ENCODE peak calls at places on chromosomes 1 and 21, in nine cellular contexts. One of them, this sample, is unnamed.

GRCh38 chr1:7583291-7584096 is 187.6 kb upstream of the VAMP3 start:
- DNase-seq in fibroblast of the aortic adventitia: no peak
- DNase-seq in fibroblast of pulmonary artery: no peak
- DNase-seq in neural progenitor cell: peak
- DNase-seq in CD8-positive, alpha-beta T cell: no peak
- DNase-seq in stomach: no peak
- DNase-seq in left lung: no peak
- DNase-seq in fibroblast of mammary gland: no peak
- DNase-seq in lower lobe of right lung: peak
- DNase-seq in this sample: no peak

GRCh38 chr1:3351300-3352083 is 103.0 kb upstream of the ARHGEF16 start:
- DNase-seq in fibroblast of pulmonary artery: no peak
- DNase-seq in fibroblast of mammary gland: no peak
- DNase-seq in lower lobe of right lung: no peak
- DNase-seq in left lung: no peak
- DNase-seq in neural progenitor cell: peak
- DNase-seq in CD8-positive, alpha-beta T cell: no peak
- DNase-seq in stomach: no peak
- DNase-seq in fibroblast of the aortic adventitia: no peak
- DNase-seq in this sample: no peak

GRCh38 chr1:6675936-6676335 is 25.7 kb downstream of the DNAJC11 start:
- DNase-seq in lower lobe of right lung: no peak
- DNase-seq in CD8-positive, alpha-beta T cell: no peak
- DNase-seq in left lung: no peak
- DNase-seq in fibroblast of the aortic adventitia: no peak
- DNase-seq in neural progenitor cell: no peak
- DNase-seq in stomach: no peak
- DNase-seq in fibroblast of pulmonary artery: no peak
- DNase-seq in fibroblast of mammary gland: no peak
- DNase-seq in this sample: no peak

GRCh38 chr21:31397939-31398338 is 53.9 kb upstream of the TIAM1 start:
- DNase-seq in lower lobe of right lung: no peak
- DNase-seq in left lung: no peak
- DNase-seq in fibroblast of mammary gland: no peak
- DNase-seq in stomach: no peak
- DNase-seq in fibroblast of pulmonary artery: no peak
- DNase-seq in fibroblast of the aortic adventitia: no peak
- DNase-seq in neural progenitor cell: peak
- DNase-seq in CD8-positive, alpha-beta T cell: no peak
- DNase-seq in this sample: no peak

GRCh38 chr1:64471724-64472276 is 1.9 kb downstream of the CACHD1 start:
- DNase-seq in left lung: no peak
- DNase-seq in stomach: no peak
- DNase-seq in neural progenitor cell: peak
- DNase-seq in lower lobe of right lung: no peak
- DNase-seq in fibroblast of pulmonary artery: peak
- DNase-seq in fibroblast of mammary gland: peak
- DNase-seq in fibroblast of the aortic adventitia: no peak
- DNase-seq in CD8-positive, alpha-beta T cell: no peak
- DNase-seq in this sample: no peak

GRCh38 chr1:244730153-244730933 is 77.4 kb downstream of the DESI2 start:
- DNase-seq in stomach: peak
- DNase-seq in fibroblast of pulmonary artery: peak
- DNase-seq in left lung: peak
- DNase-seq in fibroblast of the aortic adventitia: peak
- DNase-seq in lower lobe of right lung: peak
- DNase-seq in CD8-positive, alpha-beta T cell: no peak
- DNase-seq in fibroblast of mammary gland: peak
- DNase-seq in neural progenitor cell: peak
- DNase-seq in this sample: peak

GRCh38 chr21:15199414-15199813 is 134.6 kb upstream of the NRIP1 start:
- DNase-seq in stomach: no peak
- DNase-seq in fibroblast of the aortic adventitia: no peak
- DNase-seq in lower lobe of right lung: no peak
- DNase-seq in fibroblast of pulmonary artery: no peak
- DNase-seq in fibroblast of mammary gland: no peak
- DNase-seq in left lung: no peak
- DNase-seq in CD8-positive, alpha-beta T cell: no peak
- DNase-seq in neural progenitor cell: peak
- DNase-seq in this sample: no peak

GRCh38 chr1:156608981-156609380 is 7.7 kb upstream of the GPATCH4 start:
- DNase-seq in CD8-positive, alpha-beta T cell: peak
- DNase-seq in lower lobe of right lung: no peak
- DNase-seq in fibroblast of the aortic adventitia: no peak
- DNase-seq in fibroblast of pulmonary artery: no peak
- DNase-seq in stomach: peak
- DNase-seq in neural progenitor cell: peak
- DNase-seq in left lung: no peak
- DNase-seq in fibroblast of mammary gland: peak
- DNase-seq in this sample: no peak

GRCh38 chr1:51170342-51170741 is 65.7 kb upstream of the RNF11 start:
- DNase-seq in left lung: no peak
- DNase-seq in stomach: no peak
- DNase-seq in fibroblast of pulmonary artery: peak
- DNase-seq in fibroblast of the aortic adventitia: peak
- DNase-seq in lower lobe of right lung: no peak
- DNase-seq in fibroblast of mammary gland: peak
- DNase-seq in neural progenitor cell: no peak
- DNase-seq in CD8-positive, alpha-beta T cell: no peak
- DNase-seq in this sample: no peak

GRCh38 chr1:166307261-166308188 is 140.7 kb upstream of the FAM78B start:
- DNase-seq in fibroblast of the aortic adventitia: no peak
- DNase-seq in fibroblast of mammary gland: no peak
- DNase-seq in CD8-positive, alpha-beta T cell: no peak
- DNase-seq in neural progenitor cell: no peak
- DNase-seq in lower lobe of right lung: no peak
- DNase-seq in stomach: no peak
- DNase-seq in left lung: no peak
- DNase-seq in fibroblast of pulmonary artery: no peak
- DNase-seq in this sample: peak

GRCh38 chr1:156963621-156964020 is 43.2 kb downstream of the LRRC71 start:
- DNase-seq in stomach: no peak
- DNase-seq in left lung: peak
- DNase-seq in fibroblast of mammary gland: no peak
- DNase-seq in fibroblast of pulmonary artery: no peak
- DNase-seq in fibroblast of the aortic adventitia: no peak
- DNase-seq in CD8-positive, alpha-beta T cell: peak
- DNase-seq in lower lobe of right lung: peak
- DNase-seq in neural progenitor cell: no peak
- DNase-seq in this sample: no peak

GRCh38 chr1:182210417-182210816 is 148.9 kb upstream of the ZNF648 start:
- DNase-seq in lower lobe of right lung: no peak
- DNase-seq in fibroblast of mammary gland: no peak
- DNase-seq in fibroblast of pulmonary artery: no peak
- DNase-seq in fibroblast of the aortic adventitia: no peak
- DNase-seq in CD8-positive, alpha-beta T cell: no peak
- DNase-seq in stomach: no peak
- DNase-seq in neural progenitor cell: no peak
- DNase-seq in left lung: no peak
- DNase-seq in this sample: no peak

GRCh38 chr1:182211364-182211763 is 149.9 kb upstream of the ZNF648 start:
- DNase-seq in lower lobe of right lung: no peak
- DNase-seq in fibroblast of the aortic adventitia: no peak
- DNase-seq in fibroblast of mammary gland: no peak
- DNase-seq in left lung: no peak
- DNase-seq in stomach: no peak
- DNase-seq in fibroblast of pulmonary artery: no peak
- DNase-seq in neural progenitor cell: no peak
- DNase-seq in CD8-positive, alpha-beta T cell: no peak
- DNase-seq in this sample: no peak

GRCh38 chr1:182215797-182216196 is 154.3 kb upstream of the ZNF648 start:
- DNase-seq in CD8-positive, alpha-beta T cell: no peak
- DNase-seq in neural progenitor cell: no peak
- DNase-seq in left lung: no peak
- DNase-seq in fibroblast of mammary gland: peak
- DNase-seq in lower lobe of right lung: no peak
- DNase-seq in fibroblast of pulmonary artery: no peak
- DNase-seq in stomach: no peak
- DNase-seq in fibroblast of the aortic adventitia: no peak
- DNase-seq in this sample: no peak

GRCh38 chr1:182217071-182217470 is 155.6 kb upstream of the ZNF648 start:
- DNase-seq in neural progenitor cell: no peak
- DNase-seq in fibroblast of pulmonary artery: no peak
- DNase-seq in lower lobe of right lung: no peak
- DNase-seq in fibroblast of the aortic adventitia: no peak
- DNase-seq in CD8-positive, alpha-beta T cell: no peak
- DNase-seq in left lung: no peak
- DNase-seq in fibroblast of mammary gland: peak
- DNase-seq in stomach: no peak
- DNase-seq in this sample: no peak

DNA sequence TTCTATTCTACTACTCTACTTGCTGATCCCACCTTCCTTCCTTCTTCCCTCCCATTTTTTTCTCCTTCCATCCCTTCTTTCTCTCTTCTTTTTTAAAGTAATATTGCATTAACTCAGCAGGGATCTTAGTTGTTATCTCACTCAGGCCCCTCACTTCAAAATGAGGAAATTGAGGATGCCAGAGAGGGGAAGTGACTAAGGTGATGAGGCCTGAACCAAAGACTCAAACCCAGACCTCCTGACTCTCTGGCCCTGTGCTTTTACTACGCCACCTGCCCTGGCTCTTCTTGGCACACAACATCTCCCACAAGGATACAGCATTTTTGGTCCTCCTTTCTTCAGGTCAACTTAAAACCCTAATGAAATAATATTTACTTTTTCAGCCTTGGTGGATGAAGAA is 151.7 kb upstream of the ZNF648 start:
- DNase-seq in fibroblast of the aortic adventitia: no peak
- DNase-seq in fibroblast of pulmonary artery: no peak
- DNase-seq in stomach: no peak
- DNase-seq in CD8-positive, alpha-beta T cell: no peak
- DNase-seq in lower lobe of right lung: no peak
- DNase-seq in fibroblast of mammary gland: no peak
- DNase-seq in left lung: no peak
- DNase-seq in neural progenitor cell: no peak
- DNase-seq in this sample: no peak
- H3K4me3 ChIP-seq in fibroblast of the aortic adventitia: no peak
- H3K4me3 ChIP-seq in fibroblast of pulmonary artery: no peak
- H3K4me3 ChIP-seq in stomach: no peak
- H3K4me3 ChIP-seq in CD8-positive, alpha-beta T cell: no peak
- H3K4me3 ChIP-seq in lower lobe of right lung: no peak
- H3K4me3 ChIP-seq in fibroblast of mammary gland: no peak
- H3K4me3 ChIP-seq in left lung: no peak
- H3K4me3 ChIP-seq in neural progenitor cell: no peak
- H3K4me3 ChIP-seq in this sample: no peak

DNA sequence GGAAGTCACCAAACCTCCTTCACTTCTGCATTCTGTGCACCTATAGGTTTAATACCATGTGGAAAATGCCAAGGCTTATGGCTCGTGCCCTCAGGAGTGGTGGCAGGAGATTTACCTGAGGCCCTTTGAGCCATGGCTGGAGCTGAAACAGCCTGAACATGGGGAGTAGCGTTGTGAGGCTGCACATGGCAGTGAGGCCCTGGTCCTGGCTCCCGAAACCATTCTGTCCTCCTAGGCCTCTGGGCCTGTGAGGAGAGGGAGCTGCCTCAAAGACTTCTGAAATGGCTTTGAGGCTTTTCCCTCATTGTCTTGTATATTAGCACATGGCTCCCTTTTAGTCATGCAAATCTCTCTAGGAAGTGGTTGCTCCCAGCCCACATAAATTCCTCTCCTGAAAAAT is 20.6 kb downstream of the PTGFR start:
- DNase-seq in stomach: no peak
- DNase-seq in lower lobe of right lung: no peak
- DNase-seq in fibroblast of mammary gland: no peak
- DNase-seq in neural progenitor cell: no peak
- DNase-seq in left lung: no peak
- DNase-seq in fibroblast of pulmonary artery: no peak
- DNase-seq in fibroblast of the aortic adventitia: no peak
- DNase-seq in CD8-positive, alpha-beta T cell: no peak
- DNase-seq in this sample: no peak
- H3K4me3 ChIP-seq in stomach: no peak
- H3K4me3 ChIP-seq in lower lobe of right lung: no peak
- H3K4me3 ChIP-seq in fibroblast of mammary gland: no peak
- H3K4me3 ChIP-seq in neural progenitor cell: no peak
- H3K4me3 ChIP-seq in left lung: no peak
- H3K4me3 ChIP-seq in fibroblast of pulmonary artery: no peak
- H3K4me3 ChIP-seq in fibroblast of the aortic adventitia: no peak
- H3K4me3 ChIP-seq in CD8-positive, alpha-beta T cell: no peak
- H3K4me3 ChIP-seq in this sample: no peak

DNA sequence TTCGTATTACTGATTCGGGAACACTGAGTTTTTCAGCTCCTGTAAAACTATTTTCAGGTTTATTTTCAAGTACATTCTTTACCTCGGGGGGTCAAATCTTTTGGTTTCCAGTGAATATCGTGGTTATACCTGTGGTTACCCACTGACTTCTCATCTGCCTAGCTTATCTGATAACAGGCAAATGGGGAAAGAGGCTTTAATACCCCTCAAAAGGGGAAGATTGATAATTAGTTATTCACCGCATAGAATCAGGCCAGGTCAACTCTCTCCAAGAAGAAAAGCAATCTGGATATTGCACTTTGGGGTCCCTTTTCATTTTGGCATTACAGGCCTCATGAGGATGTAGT is 23.0 kb downstream of the RUNX1 start:
- DNase-seq in fibroblast of pulmonary artery: no peak
- DNase-seq in neural progenitor cell: no peak
- DNase-seq in stomach: no peak
- DNase-seq in fibroblast of the aortic adventitia: no peak
- DNase-seq in fibroblast of mammary gland: no peak
- DNase-seq in lower lobe of right lung: no peak
- DNase-seq in left lung: no peak
- DNase-seq in CD8-positive, alpha-beta T cell: no peak
- DNase-seq in this sample: no peak
- H3K4me3 ChIP-seq in fibroblast of pulmonary artery: no peak
- H3K4me3 ChIP-seq in neural progenitor cell: no peak
- H3K4me3 ChIP-seq in stomach: peak
- H3K4me3 ChIP-seq in fibroblast of the aortic adventitia: no peak
- H3K4me3 ChIP-seq in fibroblast of mammary gland: no peak
- H3K4me3 ChIP-seq in lower lobe of right lung: peak
- H3K4me3 ChIP-seq in left lung: no peak
- H3K4me3 ChIP-seq in CD8-positive, alpha-beta T cell: peak
- H3K4me3 ChIP-seq in this sample: no peak

GRCh38 chr1:179144621-179145020 is 62.8 kb downstream of the TOR3A start:
- DNase-seq in left lung: no peak
- DNase-seq in CD8-positive, alpha-beta T cell: no peak
- DNase-seq in lower lobe of right lung: no peak
- DNase-seq in fibroblast of the aortic adventitia: no peak
- DNase-seq in fibroblast of pulmonary artery: no peak
- DNase-seq in stomach: no peak
- DNase-seq in fibroblast of mammary gland: peak
- DNase-seq in neural progenitor cell: no peak
- DNase-seq in this sample: no peak

GRCh38 chr1:179141592-179142244 is 59.8 kb downstream of the TOR3A start:
- DNase-seq in fibroblast of pulmonary artery: peak
- DNase-seq in fibroblast of mammary gland: peak
- DNase-seq in lower lobe of right lung: no peak
- DNase-seq in CD8-positive, alpha-beta T cell: no peak
- DNase-seq in stomach: no peak
- DNase-seq in fibroblast of the aortic adventitia: peak
- DNase-seq in left lung: no peak
- DNase-seq in neural progenitor cell: peak
- DNase-seq in this sample: no peak

GRCh38 chr1:179145521-179145920 is 63.7 kb downstream of the TOR3A start:
- DNase-seq in fibroblast of mammary gland: no peak
- DNase-seq in lower lobe of right lung: no peak
- DNase-seq in stomach: no peak
- DNase-seq in left lung: no peak
- DNase-seq in fibroblast of the aortic adventitia: no peak
- DNase-seq in neural progenitor cell: no peak
- DNase-seq in fibroblast of pulmonary artery: no peak
- DNase-seq in CD8-positive, alpha-beta T cell: no peak
- DNase-seq in this sample: no peak

GRCh38 chr1:179142889-179143299 is 61.0 kb downstream of the TOR3A start:
- DNase-seq in fibroblast of pulmonary artery: peak
- DNase-seq in neural progenitor cell: no peak
- DNase-seq in lower lobe of right lung: no peak
- DNase-seq in left lung: no peak
- DNase-seq in fibroblast of the aortic adventitia: peak
- DNase-seq in CD8-positive, alpha-beta T cell: no peak
- DNase-seq in stomach: no peak
- DNase-seq in fibroblast of mammary gland: peak
- DNase-seq in this sample: no peak

GRCh38 chr1:179143332-179143731 is 61.5 kb downstream of the TOR3A start:
- DNase-seq in fibroblast of pulmonary artery: peak
- DNase-seq in stomach: no peak
- DNase-seq in fibroblast of mammary gland: peak
- DNase-seq in neural progenitor cell: no peak
- DNase-seq in fibroblast of the aortic adventitia: peak
- DNase-seq in lower lobe of right lung: no peak
- DNase-seq in left lung: no peak
- DNase-seq in CD8-positive, alpha-beta T cell: no peak
- DNase-seq in this sample: no peak
- H3K4me3 ChIP-seq in fibroblast of pulmonary artery: peak
- H3K4me3 ChIP-seq in stomach: no peak
- H3K4me3 ChIP-seq in fibroblast of mammary gland: peak
- H3K4me3 ChIP-seq in neural progenitor cell: no peak
- H3K4me3 ChIP-seq in fibroblast of the aortic adventitia: no peak
- H3K4me3 ChIP-seq in lower lobe of right lung: no peak
- H3K4me3 ChIP-seq in left lung: no peak
- H3K4me3 ChIP-seq in CD8-positive, alpha-beta T cell: no peak
- H3K4me3 ChIP-seq in this sample: no peak

This sample was measured in right cardiac atrium.